ENCODE peak calls at places on chromosomes 16 and 17, in nine cellular contexts. Q is dorsolateral prefrontal cortex; F is D341Med; Y is hypothalamus; N is T-helper 17 cell; P is fibroblast of pulmonary artery; T is T-helper 1 cell; Z is G401; U is stimulated activated CD8-positive, alpha-beta memory T cell treated with anti-CD3 and anti-CD28 coated beads, Interleukin-7, amount 100 ng/mL, for 24 hours. S is an unnamed sample.

GRCh38 chr16:79628501-79628975 is 28.0 kb upstream of the MAF start:
- DNase-seq in F (no peak), Z (no peak), T (no peak), Q (no peak), Y (no peak), N (no peak), U (peak; percentile 43), P (peak; percentile 7), S (peak; percentile 94)

GRCh38 chr16:52436646-52437645 is 110.0 kb downstream of the TOX3 start:
- DNase-seq in U (no peak), T (no peak), Y (no peak), P (no peak), Q (no peak), Z (no peak), F (no peak), N (no peak), S (no peak)

GRCh38 chr16:22692916-22693646 is 120.9 kb upstream of the HS3ST2 start:
- DNase-seq in F (no peak), U (no peak), Q (no peak), Y (no peak), P (no peak), T (no peak), Z (no peak), N (no peak), S (no peak)

GRCh38 chr17:80145076-80146075 is 1.6 kb downstream of the EIF4A3 start:
- DNase-seq in Z (no peak), F (no peak), N (no peak), Y (no peak), Q (no peak), U (no peak), T (no peak), P (no peak), S (no peak)

GRCh38 chr16:28309811-28310311 is 17.5 kb downstream of the SBK1 start:
- DNase-seq in Y (no peak), F (no peak), Z (no peak), Q (peak; percentile 59), U (peak; percentile 66), N (peak; percentile 64), T (peak; percentile 41), P (no peak), S (no peak)

GRCh38 chr17:44346064-44346844 is 1.2 kb downstream of the GRN start:
- DNase-seq in F (no peak), P (no peak), U (no peak), Z (no peak), N (no peak), Y (no peak), Q (no peak), T (no peak), S (no peak)

GRCh38 chr17:1636732-1637285 is 8.2 kb upstream of the SLC43A2 start:
- DNase-seq in T (no peak), Z (no peak), Q (no peak), P (no peak), Y (no peak), N (no peak), U (no peak), F (no peak), S (no peak)

GRCh38 chr17:7673239-7673638 is 14.1 kb downstream of the TP53 start:
- DNase-seq in F (peak; percentile 14), P (no peak), U (peak; percentile 37), Z (peak; percentile 19), Y (no peak), N (no peak), Q (no peak), T (no peak), S (peak; percentile 26)

GRCh38 chr17:78391843-78392242 is 13.4 kb downstream of the PGS1 start:
- DNase-seq in U (no peak), Q (no peak), N (no peak), P (peak; percentile 42), F (no peak), T (no peak), Y (no peak), Z (no peak), S (peak; percentile 67)

GRCh38 chr17:76134911-76135809 is 5.9 kb downstream of the FOXJ1 start:
- DNase-seq in Y (no peak), Q (no peak), Z (no peak), T (no peak), F (no peak), P (no peak), N (no peak), U (no peak), S (no peak)

GRCh38 chr17:38867179-38867994 is 2.5 kb upstream of the LASP1 start:
- DNase-seq in T (no peak), P (peak; percentile 68), N (peak; percentile 41), Z (peak; percentile 82), U (peak; percentile 44), F (no peak), Y (peak; percentile 56), Q (no peak), S (peak; percentile 76)

GRCh38 chr16:82567203-82567602 is 59.6 kb upstream of the CDH13 start:
- DNase-seq in Y (no peak), T (no peak), N (no peak), F (no peak), P (no peak), U (no peak), Q (no peak), Z (no peak), S (no peak)

GRCh38 chr17:28710948-28711722 is 553 bp downstream of the PROCA1 start:
- DNase-seq in Z (peak; percentile 84), P (peak; percentile 88), T (peak; percentile 77), N (peak; percentile 90), U (peak; percentile 82), Q (peak; percentile 82), Y (peak; percentile 83), F (peak; percentile 100), S (peak; percentile 90)

GRCh38 chr16:84514874-84515835 is 10.7 kb upstream of the MEAK7 start:
- DNase-seq in P (no peak), Q (no peak), U (no peak), Z (no peak), N (peak; percentile 64), F (no peak), T (peak; percentile 53), Y (no peak), S (no peak)

GRCh38 chr16:23092801-23093117 is 56.5 kb downstream of the USP31 start:
- DNase-seq in T (no peak), N (no peak), U (no peak), Q (no peak), F (no peak), P (no peak), Y (no peak), Z (no peak), S (no peak)

GRCh38 chr17:46935658-46936266 is 12.8 kb downstream of the GOSR2 start:
- DNase-seq in Q (no peak), T (no peak), N (no peak), U (no peak), Y (no peak), P (peak; percentile 62), Z (no peak), F (no peak), S (peak; percentile 23)

GRCh38 chr16:8173111-8173644 is 417.1 kb downstream of the TMEM114 start:
- DNase-seq in U (no peak), F (peak; percentile 82), N (no peak), Y (peak; percentile 50), T (no peak), P (peak; percentile 39), Q (peak; percentile 76), Z (peak; percentile 85), S (peak; percentile 58)

GRCh38 chr17:80438806-80439205 is 23.8 kb downstream of the ENDOV start:
- DNase-seq in N (no peak), F (no peak), Z (no peak), Q (no peak), U (no peak), Y (no peak), T (no peak), P (no peak), S (no peak)

GRCh38 chr16:17318200-17318599 is 152.6 kb downstream of the XYLT1 start:
- DNase-seq in T (no peak), F (no peak), Q (no peak), Z (no peak), N (no peak), U (no peak), P (peak; percentile 12), Y (no peak), S (peak; percentile 14)

GRCh38 chr17:412211-413015 is 59.8 kb upstream of the RPH3AL start:
- DNase-seq in Z (peak; percentile 86), T (no peak), N (peak; percentile 43), F (no peak), P (peak; percentile 75), U (no peak), Q (peak; percentile 69), Y (peak; percentile 4), S (peak; percentile 77)

GRCh38 chr17:42040818-42041217 is 9.6 kb downstream of the C17orf113 start:
- DNase-seq in Z (no peak), T (no peak), P (no peak), F (no peak), U (no peak), Q (no peak), Y (no peak), N (no peak), S (no peak)

GRCh38 chr17:32671891-32672290 is 185.1 kb downstream of the CDK5R1 start:
- DNase-seq in Z (peak; percentile 18), Y (peak; percentile 21), Q (no peak), P (peak; percentile 4), T (no peak), U (no peak), F (no peak), N (no peak), S (no peak)

GRCh38 chr16:46844771-46845170 is 13.8 kb upstream of the C16orf87 start:
- DNase-seq in P (no peak), Y (no peak), Z (no peak), F (no peak), Q (no peak), U (no peak), T (no peak), N (no peak), S (peak; percentile 31)

GRCh38 chr16:88274847-88275246 is 107.9 kb upstream of the ZNF469 start:
- DNase-seq in Q (no peak), Z (no peak), F (no peak), Y (no peak), N (no peak), U (no peak), T (no peak), P (peak; percentile 33), S (no peak)

GRCh38 chr16:89453662-89454321 is 36.6 kb downstream of the ANKRD11 start:
- DNase-seq in F (no peak), T (no peak), U (no peak), P (peak; percentile 44), N (no peak), Y (no peak), Z (no peak), Q (no peak), S (no peak)

GRCh38 chr16:47110939-47111338 is 32.8 kb downstream of the NETO2 start:
- DNase-seq in P (peak; percentile 8), T (no peak), N (no peak), Y (no peak), U (no peak), F (no peak), Q (no peak), Z (no peak), S (no peak)

GRCh38 chr17:142102-142661 is 4.8 kb downstream of the SCGB1C2 start:
- DNase-seq in Q (peak; percentile 9), N (no peak), U (no peak), P (peak; percentile 11), F (no peak), Z (peak; percentile 51), T (no peak), Y (peak; percentile 3), S (peak; percentile 13)

GRCh38 chr16:88061346-88062110 is 110.3 kb downstream of the BANP start:
- DNase-seq in Y (no peak), U (no peak), P (no peak), Q (no peak), N (no peak), F (no peak), Z (no peak), T (no peak), S (no peak)

GRCh38 chr17:69857412-69857835 is 217.6 kb upstream of the KCNJ16 start:
- DNase-seq in N (no peak), P (peak; percentile 80), Z (no peak), F (no peak), Y (no peak), Q (no peak), T (no peak), U (no peak), S (peak; percentile 92)

S was measured in choroid plexus epithelial cell.